ENCODE peak calls at places on chromosome 22, in six cellular contexts. U, T, A, K, Q and F are unnamed samples.

GRCh38 chr22:22034469-22035132 is 52.0 kb upstream of the TOP3B start:
- DNase-seq in K (no peak), Q (no peak), T (no peak), U (no peak), A (no peak), F (no peak)

GRCh38 chr22:49977578-49977977 is 17.0 kb downstream of the PIM3 start:
- DNase-seq in U (no peak), T (no peak), Q (no peak), A (no peak), K (no peak), F (no peak)

GRCh38 chr22:37932401-37932800 is 21.0 kb downstream of the C22orf23 start:
- DNase-seq in T (no peak), U (no peak), Q (no peak), A (no peak), K (no peak), F (no peak)

GRCh38 chr22:49967333-49968241 is 7.0 kb downstream of the PIM3 start:
- DNase-seq in U (no peak), T (no peak), A (no peak), K (no peak), Q (peak), F (peak)

GRCh38 chr22:28180804-28181203 is 261.7 kb upstream of the PITPNB start:
- DNase-seq in U (no peak), Q (no peak), T (no peak), A (no peak), K (no peak), F (no peak)

GRCh38 chr22:39152024-39152510 is 413 bp downstream of the CBX7 start:
- DNase-seq in K (no peak), U (no peak), Q (no peak), T (no peak), A (no peak), F (no peak)

GRCh38 chr22:39343259-39344045 is 6.3 kb upstream of the SYNGR1 start:
- DNase-seq in A (no peak), U (peak), K (peak), Q (peak), T (no peak), F (peak)

GRCh38 chr22:24440718-24441405 is 13.5 kb downstream of the ADORA2A start:
- DNase-seq in T (no peak), K (no peak), Q (no peak), A (no peak), U (no peak), F (no peak)

GRCh38 chr22:37267661-37268413 is 14.5 kb upstream of the CYTH4 start:
- DNase-seq in A (no peak), U (no peak), T (no peak), K (no peak), Q (no peak), F (no peak)

GRCh38 chr22:50012201-50013181 is at the start of gene IL17REL:
- DNase-seq in T (no peak), K (no peak), Q (no peak), A (no peak), U (no peak), F (no peak)

GRCh38 chr22:29156507-29156906 is 49.2 kb upstream of the EMID1 start:
- DNase-seq in Q (no peak), K (no peak), U (no peak), A (no peak), T (no peak), F (no peak)

GRCh38 chr22:49553076-49553475 is 274.6 kb downstream of the BRD1 start:
- DNase-seq in Q (no peak), A (no peak), T (no peak), U (no peak), K (no peak), F (no peak)

GRCh38 chr22:22576244-22576988 is 17.4 kb upstream of the PRAME start:
- DNase-seq in Q (peak), U (peak), T (no peak), A (no peak), K (no peak), F (peak)

GRCh38 chr22:20783844-20784723 is 10.2 kb downstream of the SERPIND1 start:
- DNase-seq in A (no peak), U (peak), K (peak), Q (peak), T (no peak), F (peak)

GRCh38 chr22:48743601-48744282 is 1083.9 kb downstream of the BRD1 start:
- DNase-seq in Q (no peak), A (no peak), T (no peak), U (no peak), K (no peak), F (no peak)

GRCh38 chr22:48884292-48884691 is 943.4 kb downstream of the BRD1 start:
- DNase-seq in A (no peak), U (no peak), T (no peak), Q (no peak), K (no peak), F (no peak)

GRCh38 chr22:48449466-48450187 is 1378.0 kb downstream of the BRD1 start:
- DNase-seq in A (no peak), T (no peak), U (no peak), K (no peak), Q (no peak), F (no peak)

GRCh38 chr22:25488244-25489020 is 76.0 kb upstream of the GRK3 start:
- DNase-seq in T (peak), U (peak), A (no peak), K (peak), Q (no peak), F (peak)

GRCh38 chr22:45553333-45554039 is 50.8 kb downstream of the FBLN1 start:
- DNase-seq in K (peak), A (peak), T (peak), U (peak), Q (peak), F (peak)

GRCh38 chr22:20089226-20089976 is 9.4 kb downstream of the DGCR8 start:
- DNase-seq in U (no peak), Q (no peak), K (no peak), T (no peak), A (no peak), F (no peak)

GRCh38 chr22:32991353-32992115 is 66.6 kb downstream of the SYN3 start:
- DNase-seq in T (peak), A (no peak), U (no peak), K (no peak), Q (no peak), F (no peak)

GRCh38 chr22:19666663-19667593 is 47.4 kb upstream of the SEPTIN5 start:
- DNase-seq in K (peak), Q (no peak), A (peak), U (no peak), T (no peak), F (no peak)

GRCh38 chr22:44403166-44403565 is 90.4 kb upstream of the SHISAL1 start:
- DNase-seq in T (no peak), Q (no peak), K (no peak), U (no peak), A (no peak), F (no peak)

GRCh38 chr22:20319041-20319744 is 667 bp downstream of the DGCR6L start:
- DNase-seq in K (no peak), Q (peak), A (no peak), U (no peak), T (no peak), F (peak)

GRCh38 chr22:30860176-30861105 is 108.1 kb downstream of the MORC2 start:
- DNase-seq in A (no peak), K (no peak), T (no peak), Q (no peak), U (no peak), F (no peak)

GRCh38 chr22:24367841-24368240 is 59.6 kb upstream of the ADORA2A start:
- DNase-seq in A (no peak), K (no peak), Q (no peak), U (no peak), T (no peak), F (no peak)

GRCh38 chr22:20536590-20537324 is 29.3 kb downstream of the MED15 start:
- DNase-seq in K (no peak), A (no peak), Q (no peak), U (no peak), T (no peak), F (peak)

GRCh38 chr22:35604671-35605457 is 12.3 kb downstream of the MB start:
- DNase-seq in T (no peak), Q (no peak), U (peak), A (no peak), K (no peak), F (no peak)

GRCh38 chr22:44091021-44091721 is 67.1 kb downstream of the PARVB start:
- DNase-seq in T (no peak), U (peak), Q (no peak), K (no peak), A (no peak), F (no peak)

GRCh38 chr22:38655532-38656255 is 498 bp downstream of the FAM227A start:
- DNase-seq in U (no peak), T (peak), A (no peak), Q (no peak), K (no peak), F (peak)

GRCh38 chr22:27668828-27669797 is 132.4 kb downstream of the MN1 start:
- DNase-seq in A (peak), K (peak), U (no peak), Q (no peak), T (no peak), F (peak)

GRCh38 chr22:21044931-21045584 is 688 bp upstream of the LRRC74B start:
- DNase-seq in T (peak), U (no peak), K (peak), Q (no peak), A (no peak), F (peak)

GRCh38 chr22:50507421-50507990 is at the start of gene LMF2:
- DNase-seq in U (peak), T (no peak), K (no peak), Q (peak), A (no peak), F (no peak)